ENCODE peak calls at places on chromosome 14, in eight cellular contexts. Y is AG10803, C is H7, O is colonic mucosa, I is dorsolateral prefrontal cortex, P is LNCaP clone FGC, M is astrocyte of the spinal cord, R is ovary. F is an unnamed sample.

GRCh38 chr14:20866963-20867362 is 24.2 kb upstream of the RNASE3 start:
- DNase-seq in Y (no peak), C (peak; percentile 42), O (no peak), I (no peak), P (no peak), M (no peak), R (no peak), F (no peak)

GRCh38 chr14:89366580-89367448 is 50.2 kb downstream of the FOXN3 start:
- DNase-seq in Y (no peak), C (no peak), O (peak; percentile 73), I (no peak), P (no peak), M (no peak), R (peak; percentile 71), F (peak; percentile 90)

GRCh38 chr14:81589381-81590065 is 55.9 kb upstream of the SEL1L start:
- DNase-seq in Y (no peak), C (no peak), O (no peak), I (no peak), P (no peak), M (no peak), R (no peak), F (no peak)

GRCh38 chr14:94011795-94012194 is 14.3 kb upstream of the OTUB2 start:
- DNase-seq in Y (peak; percentile 72), C (no peak), O (no peak), I (no peak), P (no peak), M (peak; percentile 10), R (no peak), F (peak; percentile 29)

GRCh38 chr14:101120636-101121398 is 217.3 kb upstream of the RTL1 start:
- DNase-seq in Y (no peak), C (peak; percentile 60), O (peak; percentile 27), I (no peak), P (no peak), M (peak; percentile 25), R (peak; percentile 33), F (no peak)

GRCh38 chr14:24411468-24412454 is 13.0 kb downstream of the NYNRIN start:
- DNase-seq in Y (peak; percentile 60), C (peak; percentile 88), O (no peak), I (no peak), P (no peak), M (peak; percentile 54), R (peak; percentile 42), F (peak; percentile 66)

GRCh38 chr14:35404496-35405303 is at the start of gene NFKBIA:
- DNase-seq in Y (peak; percentile 84), C (peak; percentile 89), O (peak; percentile 93), I (peak; percentile 83), P (no peak), M (peak; percentile 89), R (peak; percentile 95), F (peak; percentile 89)

GRCh38 chr14:24692382-24693352 is 58.7 kb upstream of the GZMB start:
- DNase-seq in Y (no peak), C (no peak), O (no peak), I (no peak), P (no peak), M (no peak), R (no peak), F (peak; percentile 73)

GRCh38 chr14:62657376-62657775 is 387.9 kb downstream of the KCNH5 start:
- DNase-seq in Y (no peak), C (no peak), O (no peak), I (no peak), P (no peak), M (no peak), R (no peak), F (no peak)

GRCh38 chr14:105473677-105474477 is 744 bp upstream of the CRIP2 start:
- DNase-seq in Y (peak; percentile 74), C (peak; percentile 100), O (peak; percentile 81), I (peak; percentile 44), P (peak; percentile 73), M (peak; percentile 95), R (peak; percentile 90), F (peak; percentile 43)

GRCh38 chr14:63130531-63130930 is 73.7 kb upstream of the RHOJ start:
- DNase-seq in Y (no peak), C (no peak), O (no peak), I (no peak), P (no peak), M (no peak), R (no peak), F (no peak)

GRCh38 chr14:56216631-56217379 is 98.6 kb downstream of the PELI2 start:
- DNase-seq in Y (peak; percentile 42), C (no peak), O (no peak), I (peak; percentile 75), P (no peak), M (no peak), R (peak; percentile 64), F (no peak)

GRCh38 chr14:95480109-95480886 is 36.2 kb downstream of the SYNE3 start:
- DNase-seq in Y (peak; percentile 52), C (no peak), O (no peak), I (no peak), P (no peak), M (no peak), R (no peak), F (no peak)

GRCh38 chr14:50403433-50403832 is 6.8 kb upstream of the CDKL1 start:
- DNase-seq in Y (peak; percentile 14), C (no peak), O (no peak), I (no peak), P (no peak), M (peak; percentile 33), R (no peak), F (no peak)

GRCh38 chr14:51963164-51963733 is 26.1 kb upstream of the RTRAF start:
- DNase-seq in Y (peak; percentile 46), C (no peak), O (no peak), I (no peak), P (no peak), M (no peak), R (no peak), F (no peak)

GRCh38 chr14:50666772-50667490 is 1.2 kb downstream of the SAV1 start:
- DNase-seq in Y (peak; percentile 79), C (peak; percentile 43), O (peak; percentile 45), I (no peak), P (no peak), M (peak; percentile 67), R (peak; percentile 60), F (peak; percentile 58)

GRCh38 chr14:31441273-31442110 is 15.8 kb downstream of the DTD2 start:
- DNase-seq in Y (peak; percentile 80), C (no peak), O (no peak), I (no peak), P (no peak), M (peak; percentile 78), R (no peak), F (no peak)

GRCh38 chr14:95379634-95380033 is 59.9 kb upstream of the CLMN start:
- DNase-seq in Y (no peak), C (no peak), O (no peak), I (no peak), P (no peak), M (no peak), R (no peak), F (no peak)

GRCh38 chr14:71235865-71236264 is 328.6 kb downstream of the PCNX1 start:
- DNase-seq in Y (peak; percentile 92), C (peak; percentile 22), O (no peak), I (peak; percentile 63), P (no peak), M (no peak), R (no peak), F (peak; percentile 4)

DNA sequence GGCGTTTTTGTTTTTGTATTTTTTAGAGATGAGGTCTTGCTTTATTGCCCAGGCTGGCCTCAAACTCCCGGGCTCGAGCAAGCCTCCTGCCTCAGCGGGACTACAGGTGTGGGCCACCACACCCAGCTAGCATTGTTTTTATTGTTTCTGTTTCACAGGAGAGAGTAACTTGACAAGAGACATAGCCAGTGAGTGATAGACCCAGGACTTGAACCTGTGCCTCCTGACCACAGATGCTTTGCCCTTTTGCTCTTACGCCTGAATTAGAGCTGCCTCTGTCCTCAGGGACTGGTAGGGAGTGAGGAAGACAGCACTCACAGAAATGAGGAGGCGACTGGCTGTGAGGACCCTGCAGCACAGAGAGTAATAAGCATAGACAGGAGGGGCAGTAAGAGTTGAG is 2.3 kb downstream of the EVL start:
- DNase-seq in Y (no peak), C (no peak), O (no peak), I (no peak), P (no peak), M (no peak), R (no peak), F (no peak)
- H3K4me3 ChIP-seq in Y (no peak overlapping the region), C (no peak overlapping the region), O (peak overlapping the region; percentile 1), I (no peak overlapping the region), P (no peak overlapping the region), M (no peak overlapping the region), R (no peak overlapping the region), F (peak overlapping the region; percentile 52)

GRCh38 chr14:22776215-22776614 is 9.7 kb downstream of the OXA1L start:
- DNase-seq in Y (no peak), C (no peak), O (no peak), I (no peak), P (no peak), M (no peak), R (no peak), F (no peak)
- H3K4me3 ChIP-seq in Y (no peak overlapping the region), C (no peak overlapping the region), O (no peak overlapping the region), I (no peak overlapping the region), P (no peak overlapping the region), M (no peak overlapping the region), R (no peak overlapping the region), F (no peak overlapping the region)

DNA sequence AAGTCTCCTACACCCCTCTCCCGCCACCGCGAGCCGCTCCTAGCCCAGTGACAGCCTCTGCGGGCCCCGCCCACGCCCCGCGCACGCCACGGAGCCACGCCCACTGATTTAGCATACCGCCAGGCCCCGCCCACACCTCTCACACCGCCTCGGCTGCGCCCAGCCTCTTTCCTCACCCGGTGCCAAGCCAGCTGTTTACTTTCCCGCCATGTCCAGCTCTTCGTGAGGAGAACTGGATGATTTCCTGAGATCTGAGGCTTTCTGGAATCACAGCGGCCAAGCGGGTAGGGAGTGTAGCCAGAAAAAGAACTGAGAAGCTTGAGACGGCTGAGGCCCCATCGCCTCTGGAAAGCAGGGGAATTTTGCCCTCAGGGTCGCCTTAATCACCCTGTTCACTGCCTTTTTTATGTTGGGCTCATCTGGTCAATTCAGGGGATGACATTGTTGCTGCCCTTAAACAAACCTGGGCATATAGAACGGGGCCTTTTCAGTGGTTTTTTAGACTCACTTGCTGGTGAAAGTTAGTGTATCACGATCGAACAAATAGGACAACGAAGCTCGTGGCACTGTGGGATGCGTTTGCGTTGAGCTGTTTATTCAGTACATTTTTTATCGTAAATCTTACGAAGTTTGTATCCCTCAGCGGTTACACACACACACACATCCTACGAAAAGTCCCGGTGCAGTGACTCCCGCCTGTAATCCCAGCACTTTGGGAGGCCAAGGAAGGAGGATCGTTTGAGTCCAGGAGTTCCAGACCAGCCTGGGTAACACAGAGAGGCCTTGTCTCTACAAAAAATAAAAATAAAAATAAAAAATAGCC is at the start of gene RNF212B:
- DNase-seq in Y (peak; percentile 55), C (peak; percentile 96), O (peak; percentile 96), I (peak; percentile 75), P (peak; percentile 68), M (peak; percentile 73), R (peak; percentile 95), F (peak; percentile 91)
- H3K4me3 ChIP-seq in Y (peak within 1 kb of the TSS; percentile 36), C (peak within 1 kb of the TSS; percentile 35), O (peak within 1 kb of the TSS; percentile 19), I (peak within 1 kb of the TSS; percentile 55), P (peak within 1 kb of the TSS; percentile 31), M (peak within 1 kb of the TSS; percentile 29), R (peak within 1 kb of the TSS; percentile 21), F (no peak within 1 kb of the TSS)

DNA sequence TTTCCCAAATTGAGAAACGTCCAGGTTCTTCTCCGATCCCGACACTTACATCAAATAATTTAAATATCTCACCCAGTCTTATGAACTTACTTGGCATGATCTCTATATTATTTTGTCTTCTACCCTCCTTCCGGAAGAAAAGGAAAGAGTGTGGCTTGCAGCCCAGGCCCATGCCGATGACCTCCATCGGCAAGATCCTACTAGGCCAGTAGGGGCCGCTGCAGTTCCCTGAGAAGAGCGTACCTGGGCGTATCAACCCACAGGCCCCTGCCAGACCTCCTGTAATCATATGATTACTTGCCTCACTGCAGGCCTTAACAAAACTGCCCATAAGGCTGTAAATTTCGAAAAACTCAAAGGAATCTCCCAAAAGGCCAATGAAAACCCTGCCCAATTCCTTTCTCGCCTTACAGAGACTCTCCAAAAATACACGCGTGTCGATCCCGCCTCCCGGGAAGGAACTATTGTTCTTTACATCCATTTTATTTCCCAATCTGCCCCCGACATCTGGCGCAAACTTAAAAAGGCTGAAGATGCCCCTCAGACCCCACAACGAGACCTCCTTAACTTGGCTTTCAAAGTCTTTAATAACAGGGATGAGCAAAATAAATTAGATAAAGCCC is 69.6 kb downstream of the MOK start:
- DNase-seq in Y (peak; percentile 85), C (peak; percentile 94), O (peak; percentile 84), I (peak; percentile 59), P (peak; percentile 60), M (peak; percentile 88), R (peak; percentile 90), F (peak; percentile 77)
- H3K4me3 ChIP-seq in Y (no peak overlapping the region), C (no peak overlapping the region), O (no peak overlapping the region), I (no peak overlapping the region), P (no peak overlapping the region), M (peak overlapping the region; percentile 24), R (no peak overlapping the region), F (no peak overlapping the region)